ENCODE peak calls at places on chromosomes 6 and 20, in seven cellular contexts. O is HEK293T, C is kidney tubule cell, X is COR-L47, U is fibroblast of mammary gland, Q is EL, S is K562. W is an unnamed sample.

GRCh38 chr20:34507661-34508060 is 8.6 kb upstream of the DYNLRB1 start:
- DNase-seq in O (no peak), C (no peak), X (no peak), U (no peak), Q (no peak), S (no peak), W (no peak)

GRCh38 chr6:43368517-43369160 is 808 bp downstream of the ZNF318 start:
- DNase-seq in O (peak), C (peak), X (peak), U (peak), Q (peak), S (peak), W (peak)

GRCh38 chr6:137217801-137218472 is 1.2 kb downstream of the IFNGR1 start:
- DNase-seq in O (peak), C (peak), X (no peak), U (peak), Q (peak), S (peak), W (peak)

GRCh38 chr6:163640641-163641040 is 226.1 kb downstream of the QKI start:
- DNase-seq in O (no peak), C (no peak), X (no peak), U (no peak), Q (no peak), S (no peak), W (no peak)

GRCh38 chr6:170461556-170462365 is 91.3 kb downstream of the PSMB1 start:
- DNase-seq in O (no peak), C (no peak), X (no peak), U (no peak), Q (no peak), S (no peak), W (no peak)

GRCh38 chr6:14763616-14764015 is 482.3 kb upstream of the JARID2 start:
- DNase-seq in O (no peak), C (no peak), X (no peak), U (no peak), Q (no peak), S (no peak), W (no peak)

GRCh38 chr6:109028439-109028838 is 66.2 kb downstream of the SESN1 start:
- DNase-seq in O (no peak), C (no peak), X (no peak), U (no peak), Q (no peak), S (no peak), W (no peak)

GRCh38 chr6:19865178-19865577 is 28.0 kb downstream of the ID4 start:
- DNase-seq in O (no peak), C (no peak), X (peak), U (no peak), Q (no peak), S (no peak), W (no peak)

GRCh38 chr20:11311659-11312058 is 606.0 kb upstream of the BTBD3 start:
- DNase-seq in O (no peak), C (no peak), X (no peak), U (peak), Q (no peak), S (no peak), W (no peak)

GRCh38 chr6:147161974-147162495 is 42.2 kb upstream of the STXBP5 start:
- DNase-seq in O (no peak), C (no peak), X (no peak), U (peak), Q (peak), S (peak), W (no peak)

W was measured in HAP-1.